ENCODE peak calls at places on chromosome 14, in nine cellular contexts. W is kidney, X is tibial artery, G is gastrocnemius medialis, B is PC-3, A is mesenchymal stem cell, Z is stomach, T is neural progenitor cell, I is thyroid gland. R is an unnamed sample.

GRCh38 chr14:30623412-30624131 is 1.5 kb downstream of the SCFD1 start:
- DNase-seq in W (no peak), A (no peak), B (no peak), T (no peak), G (no peak), X (no peak), I (no peak), Z (no peak), R (no peak)

GRCh38 chr14:53537421-53538315 is 384.5 kb upstream of the DDHD1 start:
- DNase-seq in G (no peak), Z (no peak), B (no peak), W (no peak), T (no peak), A (peak; percentile 69), X (no peak), I (no peak), R (no peak)

GRCh38 chr14:100297320-100298300 is 8.6 kb downstream of the SLC25A29 start:
- DNase-seq in W (peak; percentile 85), T (no peak), I (peak; percentile 96), A (peak; percentile 92), X (peak; percentile 94), B (no peak), G (peak; percentile 83), Z (peak; percentile 76), R (peak; percentile 77)

GRCh38 chr14:50666772-50667490 is 1.2 kb downstream of the SAV1 start:
- DNase-seq in Z (peak; percentile 50), B (peak; percentile 82), X (peak; percentile 74), T (peak; percentile 71), A (peak; percentile 77), I (peak; percentile 57), G (peak; percentile 36), W (no peak), R (no peak)

GRCh38 chr14:100783630-100784321 is 42.1 kb upstream of the MEG3 start:
- DNase-seq in W (peak; percentile 52), T (peak; percentile 88), G (peak; percentile 1), X (peak; percentile 47), I (no peak), B (no peak), Z (no peak), A (no peak), R (peak; percentile 55)

GRCh38 chr14:100059433-100059781 is 5.8 kb upstream of the EVL start:
- DNase-seq in Z (no peak), T (no peak), W (no peak), X (no peak), B (peak; percentile 94), A (no peak), G (no peak), I (no peak), R (no peak)

GRCh38 chr14:52802597-52802996 is 11.2 kb upstream of the GNPNAT1 start:
- DNase-seq in I (no peak), X (no peak), A (peak; percentile 22), W (no peak), T (no peak), G (no peak), B (peak; percentile 96), Z (no peak), R (no peak)

GRCh38 chr14:80624581-80624980 is 317.0 kb downstream of the CEP128 start:
- DNase-seq in T (no peak), W (no peak), Z (no peak), G (no peak), X (no peak), A (no peak), B (peak; percentile 35), I (no peak), R (no peak)

GRCh38 chr14:22926316-22926715 is 2.9 kb downstream of the PRMT5 start:
- DNase-seq in X (peak; percentile 10), Z (no peak), A (no peak), I (no peak), W (no peak), B (peak; percentile 91), T (no peak), G (no peak), R (no peak)

GRCh38 chr14:60925286-60925685 is 55.6 kb downstream of the TRMT5 start:
- DNase-seq in X (no peak), B (no peak), T (no peak), W (no peak), G (no peak), A (no peak), Z (no peak), I (no peak), R (no peak)

GRCh38 chr14:55458800-55459577 is 18.6 kb upstream of the TBPL2 start:
- DNase-seq in B (peak; percentile 97), I (no peak), W (no peak), X (no peak), T (no peak), Z (no peak), G (no peak), A (peak; percentile 26), R (no peak)

GRCh38 chr14:70644016-70644415 is 2.3 kb downstream of the TTC9 start:
- DNase-seq in W (no peak), G (no peak), I (no peak), B (no peak), X (no peak), A (no peak), Z (no peak), T (no peak), R (no peak)

GRCh38 chr14:70646705-70647104 is 5.0 kb downstream of the TTC9 start:
- DNase-seq in W (no peak), G (no peak), T (peak; percentile 13), A (no peak), Z (no peak), X (no peak), I (no peak), B (no peak), R (no peak)

GRCh38 chr14:70648374-70648773 is 6.7 kb downstream of the TTC9 start:
- DNase-seq in B (no peak), X (no peak), G (peak; percentile 22), I (no peak), T (no peak), W (no peak), Z (no peak), A (peak; percentile 38), R (no peak)

GRCh38 chr14:70642313-70643235 is 858 bp downstream of the TTC9 start:
- DNase-seq in W (peak; percentile 62), X (no peak), B (no peak), Z (no peak), G (no peak), I (peak; percentile 18), T (peak; percentile 9), A (no peak), R (peak; percentile 66)

GRCh38 chr14:70645892-70646291 is 4.2 kb downstream of the TTC9 start:
- DNase-seq in Z (no peak), A (no peak), I (no peak), B (no peak), X (no peak), T (no peak), G (no peak), W (no peak), R (no peak)
- H3K27ac ChIP-seq in Z (no peak overlapping the region), A (no peak overlapping the region), I (no peak overlapping the region), B (no peak overlapping the region), X (no peak overlapping the region), T (no peak overlapping the region), G (no peak overlapping the region), W (no peak overlapping the region), R (no peak overlapping the region)

GRCh38 chr14:89387922-89388685 is 28.9 kb downstream of the FOXN3 start:
- DNase-seq in W (no peak), I (no peak), T (no peak), G (no peak), Z (no peak), A (no peak), B (no peak), X (no peak), R (no peak)
- H3K4me1 ChIP-seq in W (peaks cover 7% of the 10 kb centered on the region), I (no peaks in the 10 kb centered on the region), T (peaks cover 7% of the 10 kb centered on the region), G (peaks cover 70% of the 10 kb centered on the region), Z (peaks cover 62% of the 10 kb centered on the region), A (peaks cover 5% of the 10 kb centered on the region), B (peaks cover 8% of the 10 kb centered on the region), X (no peaks in the 10 kb centered on the region), R (peaks cover 17% of the 10 kb centered on the region)

GRCh38 chr14:35341454-35342159 is 49.4 kb downstream of the PSMA6 start:
- DNase-seq in A (peak; percentile 60), I (peak; percentile 100), Z (peak; percentile 99), X (peak; percentile 100), W (peak; percentile 98), B (peak; percentile 88), G (peak; percentile 98), T (peak; percentile 75), R (peak; percentile 97)
- H3K27ac ChIP-seq in A (no peak overlapping the region), I (peak overlapping the region; percentile 94), Z (peak overlapping the region; percentile 91), X (peak overlapping the region; percentile 98), W (peak overlapping the region; percentile 94), B (no peak overlapping the region), G (peak overlapping the region; percentile 94), T (no peak overlapping the region), R (peak overlapping the region; percentile 94)

GRCh38 chr14:37187294-37187693 is 10.4 kb upstream of the MIPOL1 start:
- DNase-seq in I (no peak), T (no peak), W (no peak), A (no peak), Z (no peak), G (no peak), B (no peak), X (no peak), R (no peak)

GRCh38 chr14:37185670-37186069 is 12.1 kb upstream of the MIPOL1 start:
- DNase-seq in W (no peak), G (no peak), A (no peak), B (no peak), T (no peak), X (no peak), Z (no peak), I (no peak), R (no peak)

GRCh38 chr14:37186865-37187264 is 10.9 kb upstream of the MIPOL1 start:
- DNase-seq in T (no peak), I (no peak), W (no peak), B (peak; percentile 25), Z (no peak), G (no peak), X (no peak), A (no peak), R (no peak)

GRCh38 chr14:37179896-37180502 is 7.6 kb upstream of the SLC25A21 start:
- DNase-seq in X (no peak), G (no peak), A (peak; percentile 40), Z (no peak), T (no peak), W (no peak), I (no peak), B (peak; percentile 91), R (no peak)

DNA sequence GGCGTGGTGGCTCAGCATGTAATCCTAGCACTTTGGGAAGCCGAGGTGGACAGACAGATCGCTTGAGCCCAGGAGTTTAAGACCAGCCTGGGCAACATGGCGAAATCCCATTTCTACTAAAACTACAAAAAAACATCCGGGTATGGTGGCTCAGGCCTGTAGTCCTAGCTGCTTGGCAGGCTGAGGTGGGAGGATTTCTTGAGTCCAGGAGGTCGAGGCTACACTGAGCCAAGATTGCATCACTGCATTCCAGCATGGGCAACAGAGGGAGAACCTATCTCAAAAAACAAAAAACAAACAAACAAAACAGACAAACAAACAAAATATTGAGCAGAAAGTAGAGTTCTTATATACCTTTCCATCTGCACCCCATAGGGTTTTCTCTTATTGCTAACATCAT is 9.0 kb upstream of the SLC25A21 start:
- DNase-seq in B (no peak), I (no peak), Z (no peak), X (no peak), G (no peak), T (no peak), W (no peak), A (no peak), R (no peak)
- H3K4me1 ChIP-seq in B (peaks cover 11% of the 10 kb centered on the region), I (no peaks in the 10 kb centered on the region), Z (no peaks in the 10 kb centered on the region), X (no peaks in the 10 kb centered on the region), G (no peaks in the 10 kb centered on the region), T (no peaks in the 10 kb centered on the region), W (no peaks in the 10 kb centered on the region), A (no peaks in the 10 kb centered on the region), R (no peaks in the 10 kb centered on the region)

R was measured in upper lobe of right lung.